ENCODE peak calls at places on chromosomes 5 and 9, in six cellular contexts. Q is NB4, U is cardiac fibroblast, A is mesendoderm, O is GM12865, N is right atrium auricular region. I is an unnamed sample.

GRCh38 chr9:114170792-114171461 is 15.6 kb downstream of the COL27A1 start:
- DNase-seq in A (no peak), U (no peak), Q (no peak), N (no peak), O (no peak), I (no peak)

GRCh38 chr5:120297621-120298020 is 166.5 kb upstream of the PRR16 start:
- DNase-seq in N (no peak), A (no peak), U (peak; percentile 29), O (no peak), Q (no peak), I (no peak)

GRCh38 chr9:90969021-90969675 is 167.5 kb downstream of the SYK start:
- DNase-seq in N (peak; percentile 26), Q (no peak), O (no peak), A (no peak), U (no peak), I (no peak)

GRCh38 chr9:14119694-14120514 is 194.0 kb downstream of the NFIB start:
- DNase-seq in A (no peak), N (no peak), U (peak; percentile 83), Q (no peak), O (no peak), I (no peak)

GRCh38 chr9:91711755-91712591 is 238.1 kb downstream of the ROR2 start:
- DNase-seq in O (peak; percentile 94), U (no peak), N (no peak), A (no peak), Q (peak; percentile 67), I (no peak)

GRCh38 chr5:945691-946541 is 53.2 kb downstream of the TRIP13 start:
- DNase-seq in Q (no peak), O (no peak), A (no peak), U (no peak), N (no peak), I (no peak)

GRCh38 chr5:1882337-1883119 is at the start of gene IRX4:
- DNase-seq in N (no peak), A (peak; percentile 52), O (no peak), U (peak; percentile 33), Q (no peak), I (no peak)

GRCh38 chr9:680106-680505 is 161.4 kb upstream of the DMRT1 start:
- DNase-seq in O (no peak), Q (no peak), A (no peak), N (no peak), U (no peak), I (no peak)

GRCh38 chr5:113293613-113294340 is 141.0 kb downstream of the TSSK1B start:
- DNase-seq in A (peak; percentile 48), Q (no peak), O (peak; percentile 35), U (peak; percentile 45), N (peak; percentile 67), I (no peak)

GRCh38 chr5:113295111-113295539 is 139.7 kb downstream of the TSSK1B start:
- DNase-seq in A (no peak), N (no peak), O (no peak), Q (no peak), U (no peak), I (no peak)

GRCh38 chr5:113293068-113293571 is 141.7 kb downstream of the TSSK1B start:
- DNase-seq in O (no peak), A (peak; percentile 76), N (no peak), Q (peak; percentile 8), U (peak; percentile 32), I (no peak)

GRCh38 chr5:113294341-113295110 is 140.3 kb downstream of the TSSK1B start:
- DNase-seq in A (peak; percentile 93), Q (peak; percentile 40), N (peak; percentile 93), U (peak; percentile 91), O (peak; percentile 73), I (peak; percentile 26)

DNA sequence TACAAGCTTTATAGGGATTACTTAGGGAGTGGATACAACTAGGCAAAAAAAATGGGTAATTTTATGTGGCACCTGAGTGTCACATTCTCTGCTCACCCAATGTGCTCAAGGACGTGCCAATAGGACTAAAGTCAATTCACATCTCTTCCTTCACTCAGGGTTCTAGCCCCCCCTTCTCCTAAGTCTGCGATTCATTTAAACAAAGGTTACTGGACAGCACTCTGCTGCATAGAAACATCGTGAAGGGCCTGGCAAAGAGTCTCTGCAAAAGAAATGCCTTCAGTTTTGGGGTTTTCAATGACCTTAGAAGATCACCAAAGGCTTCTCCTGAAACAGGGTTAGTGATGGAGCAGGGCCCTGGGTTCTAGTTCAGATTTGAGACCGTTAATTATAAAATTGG is 142.3 kb downstream of the TSSK1B start:
- DNase-seq in N (no peak), A (no peak), O (no peak), U (no peak), Q (no peak), I (no peak)
- H3K4me3 ChIP-seq in N (peak overlapping the region; percentile 83), A (peak overlapping the region; percentile 91), O (no peak overlapping the region), U (peak overlapping the region; percentile 70), Q (no peak overlapping the region), I (peak overlapping the region; percentile 80)

GRCh38 chr5:14671414-14671813 is 6.9 kb downstream of the OTULIN start:
- DNase-seq in O (peak; percentile 54), N (no peak), Q (no peak), A (no peak), U (peak; percentile 55), I (no peak)

GRCh38 chr5:14669975-14670374 is 5.5 kb downstream of the OTULIN start:
- DNase-seq in A (peak; percentile 37), O (no peak), U (peak; percentile 61), Q (no peak), N (no peak), I (no peak)

GRCh38 chr5:14668247-14668646 is 3.7 kb downstream of the OTULIN start:
- DNase-seq in O (peak; percentile 76), Q (no peak), A (no peak), U (no peak), N (no peak), I (no peak)

GRCh38 chr5:14667770-14668169 is 3.3 kb downstream of the OTULIN start:
- DNase-seq in O (no peak), U (no peak), N (no peak), Q (no peak), A (no peak), I (no peak)

DNA sequence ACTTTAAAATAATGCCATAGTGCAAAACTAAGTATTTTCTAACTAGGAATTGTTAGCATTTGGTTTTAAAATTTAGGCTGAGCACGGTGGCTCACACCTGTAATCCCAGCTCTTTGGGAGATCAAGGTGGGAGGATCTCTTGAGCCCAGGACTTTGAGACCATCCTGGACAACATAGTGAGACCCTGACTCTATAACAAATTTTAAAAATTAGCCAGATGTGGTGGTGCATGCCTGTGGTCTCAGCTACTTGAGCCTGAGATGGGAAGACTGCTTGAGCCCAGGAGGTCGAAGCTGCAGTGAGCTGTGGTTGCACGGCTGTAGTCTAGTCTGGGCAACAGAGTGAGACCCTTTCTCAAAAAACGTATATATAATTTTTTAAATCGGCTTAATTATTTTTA is 4.9 kb downstream of the OTULIN start:
- DNase-seq in Q (no peak), O (no peak), N (no peak), U (no peak), A (no peak), I (no peak)
- H3K4me3 ChIP-seq in Q (no peak overlapping the region), O (peak overlapping the region; percentile 66), N (no peak overlapping the region), U (no peak overlapping the region), A (no peak overlapping the region), I (no peak overlapping the region)

DNA sequence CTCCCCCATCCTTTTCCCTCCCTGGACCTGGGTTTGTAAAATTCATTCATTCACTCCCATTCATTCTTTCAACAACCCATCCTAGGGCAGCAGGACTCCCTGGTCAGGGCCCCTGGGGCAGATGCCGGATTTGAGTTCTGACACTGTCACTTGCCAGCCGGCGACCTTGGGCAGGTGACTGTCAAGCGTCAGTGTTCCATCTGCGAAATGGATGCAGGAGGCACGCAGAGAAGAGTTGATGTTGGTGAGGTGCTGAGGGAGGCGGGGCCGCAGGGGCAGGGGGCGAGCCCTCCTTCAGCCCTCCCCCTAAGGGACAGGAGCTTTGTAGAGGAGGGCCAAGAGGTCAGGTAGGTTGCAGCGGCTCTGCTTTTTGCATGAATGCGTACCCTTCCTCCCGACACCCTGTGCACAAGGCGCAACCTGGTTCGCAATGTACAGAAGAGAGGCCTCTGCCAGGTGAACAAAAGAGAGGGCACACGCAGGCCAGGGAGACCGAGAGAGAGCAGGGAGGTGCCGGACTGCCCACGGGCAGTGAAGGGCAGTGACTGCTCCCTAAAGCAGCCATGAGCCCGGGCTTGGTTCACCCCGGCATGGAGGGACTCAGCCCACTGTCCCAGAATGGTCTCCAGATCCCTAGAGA is 128.1 kb downstream of the BARX1 start:
- DNase-seq in U (no peak), N (no peak), Q (no peak), O (no peak), A (no peak), I (no peak)
- H3K4me3 ChIP-seq in U (no peak overlapping the region), N (no peak overlapping the region), Q (no peak overlapping the region), O (no peak overlapping the region), A (no peak overlapping the region), I (no peak overlapping the region)

GRCh38 chr5:122310886-122311285 is 1.2 kb upstream of the SNCAIP start:
- DNase-seq in A (peak; percentile 32), U (no peak), O (no peak), Q (no peak), N (peak; percentile 59), I (no peak)
- H3K4me3 ChIP-seq in A (no peak overlapping the region), U (no peak overlapping the region), O (no peak overlapping the region), Q (no peak overlapping the region), N (peak overlapping the region; percentile 61), I (no peak overlapping the region)

GRCh38 chr5:67878911-67879310 is 336.6 kb upstream of the PIK3R1 start:
- DNase-seq in O (no peak), A (no peak), Q (no peak), N (no peak), U (peak; percentile 23), I (no peak)
- H3K4me3 ChIP-seq in O (no peak overlapping the region), A (no peak overlapping the region), Q (no peak overlapping the region), N (no peak overlapping the region), U (no peak overlapping the region), I (no peak overlapping the region)

GRCh38 chr9:137811283-137811870 is 66.2 kb upstream of the CACNA1B start:
- DNase-seq in Q (no peak), O (no peak), U (no peak), A (no peak), N (no peak), I (no peak)
- H3K4me3 ChIP-seq in Q (no peak overlapping the region), O (no peak overlapping the region), U (no peak overlapping the region), A (no peak overlapping the region), N (no peak overlapping the region), I (no peak overlapping the region)

GRCh38 chr5:88691945-88692868 is 190.8 kb downstream of the MEF2C start:
- DNase-seq in Q (no peak), A (peak; percentile 47), U (no peak), N (no peak), O (no peak), I (no peak)

GRCh38 chr5:88689662-88690351 is 193.2 kb downstream of the MEF2C start:
- DNase-seq in U (peak; percentile 23), Q (no peak), A (no peak), N (no peak), O (no peak), I (no peak)

GRCh38 chr5:88692979-88693932 is 189.7 kb downstream of the MEF2C start:
- DNase-seq in A (peak; percentile 69), U (no peak), N (no peak), O (peak; percentile 30), Q (no peak), I (no peak)

GRCh38 chr5:88688981-88689661 is 193.9 kb downstream of the MEF2C start:
- DNase-seq in N (no peak), U (no peak), O (no peak), Q (no peak), A (no peak), I (no peak)

GRCh38 chr5:88690619-88691560 is 192.1 kb downstream of the MEF2C start:
- DNase-seq in U (peak; percentile 69), Q (peak; percentile 74), O (peak; percentile 77), N (peak; percentile 77), A (peak; percentile 83), I (no peak)
- H3K4me3 ChIP-seq in U (no peak overlapping the region), Q (no peak overlapping the region), O (peak overlapping the region; percentile 24), N (peak overlapping the region; percentile 35), A (no peak overlapping the region), I (peak overlapping the region; percentile 4)

GRCh38 chr9:16628421-16628820 is 242.0 kb downstream of the BNC2 start:
- DNase-seq in O (no peak), U (peak; percentile 57), A (no peak), N (no peak), Q (no peak), I (no peak)
- H3K4me3 ChIP-seq in O (no peak overlapping the region), U (no peak overlapping the region), A (no peak overlapping the region), N (no peak overlapping the region), Q (no peak overlapping the region), I (no peak overlapping the region)